ENCODE peak calls at places on chromosomes 1 and 21, in six cellular contexts. E is GM03348; Z is kidney; M is CD4-positive, alpha-beta T cell; H is activated T-helper 1 cell treated with Interleukin-2 at 50 U/mL for 16 hours; I is stimulated activated CD4-positive, alpha-beta T cell treated with anti-CD3 and anti-CD28 coated beads, TNF-alpha, amount 100 ng/mL, for 48 hours. O is an unnamed sample.

GRCh38 chr1:12521096-12521495 is 96.9 kb downstream of the DHRS3 start:
- DNase-seq in E (no peak), Z (no peak), M (no peak), H (no peak), I (no peak), O (peak)

GRCh38 chr1:176149939-176150807 is 56.9 kb downstream of the COP1 start:
- DNase-seq in E (no peak), Z (no peak), M (no peak), H (no peak), I (no peak), O (no peak)

GRCh38 chr1:173451981-173452380 is 25.2 kb upstream of the PRDX6 start:
- DNase-seq in E (no peak), Z (no peak), M (no peak), H (no peak), I (no peak), O (no peak)

GRCh38 chr1:28602536-28603439 is 10.7 kb downstream of the RAB42 start:
- DNase-seq in E (peak), Z (no peak), M (no peak), H (no peak), I (no peak), O (peak)

GRCh38 chr1:192575499-192576189 is at the start of gene RGS1:
- DNase-seq in E (no peak), Z (peak), M (peak), H (peak), I (no peak), O (no peak)

GRCh38 chr1:151529211-151529702 is 10.9 kb upstream of the TUFT1 start:
- DNase-seq in E (no peak), Z (no peak), M (no peak), H (no peak), I (no peak), O (no peak)

GRCh38 chr1:151620286-151620685 is 8.4 kb downstream of the SNX27 start:
- DNase-seq in E (peak), Z (no peak), M (no peak), H (no peak), I (no peak), O (peak)

GRCh38 chr1:151537112-151537511 is 3.0 kb upstream of the TUFT1 start:
- DNase-seq in E (peak), Z (no peak), M (no peak), H (no peak), I (no peak), O (peak)

GRCh38 chr1:165144757-165145397 is 211.6 kb downstream of the LMX1A start:
- DNase-seq in E (peak), Z (no peak), M (no peak), H (no peak), I (no peak), O (peak)

GRCh38 chr1:205350626-205351235 is 6.0 kb downstream of the KLHDC8A start:
- DNase-seq in E (no peak), Z (no peak), M (no peak), H (no peak), I (no peak), O (no peak)

GRCh38 chr1:215601276-215601675 is 34.2 kb downstream of the KCTD3 start:
- DNase-seq in E (no peak), Z (no peak), M (no peak), H (no peak), I (no peak), O (no peak)

GRCh38 chr1:151547119-151547899 is 7.2 kb downstream of the TUFT1 start:
- DNase-seq in E (peak), Z (peak), M (no peak), H (no peak), I (no peak), O (peak)

GRCh38 chr21:34885636-34886553 is 163.2 kb downstream of the RUNX1 start:
- DNase-seq in E (peak), Z (no peak), M (no peak), H (no peak), I (no peak), O (no peak)

GRCh38 chr1:4053160-4053748 is 153.2 kb upstream of the C1orf174 start:
- DNase-seq in E (no peak), Z (no peak), M (no peak), H (no peak), I (no peak), O (no peak)

GRCh38 chr1:80594013-80594412 is 1206.7 kb upstream of the ADGRL2 start:
- DNase-seq in E (no peak), Z (no peak), M (no peak), H (no peak), I (no peak), O (no peak)

GRCh38 chr21:44089001-44089911 is 17.9 kb upstream of the PWP2 start:
- DNase-seq in E (no peak), Z (peak), M (peak), H (peak), I (no peak), O (no peak)

GRCh38 chr1:172746091-172746949 is 87.4 kb downstream of the FASLG start:
- DNase-seq in E (peak), Z (no peak), M (no peak), H (no peak), I (no peak), O (peak)

GRCh38 chr1:211236633-211237321 is 22.4 kb upstream of the RCOR3 start:
- DNase-seq in E (peak), Z (no peak), M (no peak), H (no peak), I (no peak), O (peak)

GRCh38 chr21:36700961-36701911 is 2.3 kb downstream of the SIM2 start:
- DNase-seq in E (no peak), Z (peak), M (no peak), H (no peak), I (no peak), O (no peak)

GRCh38 chr1:42753070-42753469 is 13.0 kb upstream of the CLDN19 start:
- DNase-seq in E (peak), Z (no peak), M (no peak), H (no peak), I (no peak), O (peak)